ENCODE peak calls at places on chromosomes 16 and 17, in seven cellular contexts. G is CD8-positive, alpha-beta T cell; S is psoas muscle; M is uterus; K is pancreas; L is prostate gland; Q is spleen. C is an unnamed sample.

GRCh38 chr16:66858740-66859396 is 14.7 kb downstream of the CA7 start:
- DNase-seq in L (no peak), G (no peak), K (no peak), M (no peak), S (peak; percentile 85), Q (peak; percentile 52), C (peak; percentile 86)

GRCh38 chr17:1109606-1110523 is 69.9 kb downstream of the ABR start:
- DNase-seq in M (no peak), S (peak; percentile 76), G (peak; percentile 62), L (no peak), K (peak; percentile 60), Q (peak; percentile 92), C (no peak)

GRCh38 chr17:35051579-35052239 is 11.8 kb downstream of the RFFL start:
- DNase-seq in G (no peak), M (no peak), Q (no peak), K (no peak), S (no peak), L (no peak), C (peak; percentile 50)

GRCh38 chr16:66493490-66494401 is 56.2 kb downstream of the TK2 start:
- DNase-seq in S (no peak), M (no peak), Q (no peak), K (no peak), G (no peak), L (no peak), C (peak; percentile 39)

GRCh38 chr16:67882374-67883145 is 2.1 kb upstream of the NRN1L start:
- DNase-seq in Q (peak; percentile 73), S (peak; percentile 93), M (no peak), G (no peak), K (no peak), L (no peak), C (peak; percentile 70)

GRCh38 chr17:42392664-42393415 is 4.6 kb upstream of the STAT3 start:
- DNase-seq in G (no peak), M (no peak), Q (no peak), S (no peak), L (no peak), K (no peak), C (no peak)

GRCh38 chr16:70579648-70580630 is 56.3 kb downstream of the SF3B3 start:
- DNase-seq in L (no peak), M (peak; percentile 31), Q (peak; percentile 87), S (peak; percentile 78), G (no peak), K (no peak), C (no peak)

GRCh38 chr16:67092227-67092626 is 17.5 kb upstream of the PHAF1 start:
- DNase-seq in K (no peak), Q (no peak), G (no peak), M (no peak), L (no peak), S (no peak), C (no peak)

GRCh38 chr16:9055661-9056060 is 35.8 kb upstream of the HAPSTR1 start:
- DNase-seq in G (no peak), Q (no peak), S (no peak), K (no peak), L (no peak), M (no peak), C (no peak)

GRCh38 chr16:3071655-3072054 is 6.2 kb downstream of the IL32 start:
- DNase-seq in G (peak; percentile 9), Q (peak; percentile 47), S (no peak), M (no peak), K (peak; percentile 7), L (no peak), C (peak; percentile 20)

GRCh38 chr17:45734598-45734997 is 49.5 kb upstream of the CRHR1 start:
- DNase-seq in L (no peak), K (no peak), M (no peak), Q (no peak), G (no peak), S (no peak), C (no peak)

GRCh38 chr16:86444274-86445060 is 65.9 kb upstream of the FOXF1 start:
- DNase-seq in L (no peak), Q (no peak), S (no peak), K (no peak), G (no peak), M (no peak), C (no peak)

GRCh38 chr17:55356440-55357328 is 65.0 kb downstream of the MMD start:
- DNase-seq in Q (no peak), K (no peak), G (peak; percentile 63), L (peak; percentile 62), S (no peak), M (peak; percentile 57), C (peak; percentile 75)

GRCh38 chr17:2924211-2924610 is 128.0 kb downstream of the RAP1GAP2 start:
- DNase-seq in G (no peak), Q (no peak), K (no peak), S (no peak), L (no peak), M (no peak), C (no peak)

GRCh38 chr17:80005360-80006338 is 30.0 kb downstream of the TBC1D16 start:
- DNase-seq in G (peak; percentile 55), M (no peak), L (no peak), S (peak; percentile 66), K (peak; percentile 86), Q (peak; percentile 88), C (peak; percentile 66)

GRCh38 chr17:72720494-72720825 is 372.0 kb downstream of the SLC39A11 start:
- DNase-seq in S (no peak), Q (no peak), L (no peak), G (no peak), M (no peak), K (no peak), C (no peak)

GRCh38 chr17:72725432-72726068 is 366.9 kb downstream of the SLC39A11 start:
- DNase-seq in M (no peak), G (peak; percentile 32), L (peak; percentile 66), K (peak; percentile 74), S (peak; percentile 62), Q (peak; percentile 82), C (peak; percentile 59)

GRCh38 chr17:72726936-72727335 is 365.6 kb downstream of the SLC39A11 start:
- DNase-seq in Q (no peak), M (no peak), S (no peak), G (peak; percentile 39), L (no peak), K (no peak), C (no peak)

GRCh38 chr17:72719582-72720493 is 372.6 kb downstream of the SLC39A11 start:
- DNase-seq in Q (peak; percentile 76), L (no peak), M (no peak), G (peak; percentile 63), S (no peak), K (no peak), C (no peak)

GRCh38 chr17:72724375-72724774 is 368.1 kb downstream of the SLC39A11 start:
- DNase-seq in M (no peak), S (no peak), G (no peak), L (no peak), Q (no peak), K (no peak), C (no peak)
- H3K4me1 ChIP-seq in M (no peaks in the 10 kb centered on the region), S (no peaks in the 10 kb centered on the region), G (peaks cover 41% of the 10 kb centered on the region), L (no peaks in the 10 kb centered on the region), Q (peaks cover 43% of the 10 kb centered on the region), K (no peaks in the 10 kb centered on the region), C (no peaks in the 10 kb centered on the region)

GRCh38 chr16:88979616-88980015 is 2.6 kb upstream of the CBFA2T3 start:
- DNase-seq in G (no peak), S (no peak), Q (no peak), L (no peak), K (no peak), M (no peak), C (no peak)

GRCh38 chr16:88976359-88977027 is 514 bp downstream of the CBFA2T3 start:
- DNase-seq in Q (peak; percentile 88), M (no peak), K (peak; percentile 62), L (no peak), S (no peak), G (no peak), C (no peak)

GRCh38 chr16:88977028-88977844 is at the start of gene CBFA2T3:
- DNase-seq in S (peak; percentile 84), Q (peak; percentile 96), M (peak; percentile 64), K (peak; percentile 55), L (no peak), G (no peak), C (peak; percentile 84)

GRCh38 chr16:88977845-88978607 is 1.0 kb upstream of the CBFA2T3 start:
- DNase-seq in L (no peak), G (no peak), K (peak; percentile 19), M (no peak), S (no peak), Q (no peak), C (no peak)

DNA sequence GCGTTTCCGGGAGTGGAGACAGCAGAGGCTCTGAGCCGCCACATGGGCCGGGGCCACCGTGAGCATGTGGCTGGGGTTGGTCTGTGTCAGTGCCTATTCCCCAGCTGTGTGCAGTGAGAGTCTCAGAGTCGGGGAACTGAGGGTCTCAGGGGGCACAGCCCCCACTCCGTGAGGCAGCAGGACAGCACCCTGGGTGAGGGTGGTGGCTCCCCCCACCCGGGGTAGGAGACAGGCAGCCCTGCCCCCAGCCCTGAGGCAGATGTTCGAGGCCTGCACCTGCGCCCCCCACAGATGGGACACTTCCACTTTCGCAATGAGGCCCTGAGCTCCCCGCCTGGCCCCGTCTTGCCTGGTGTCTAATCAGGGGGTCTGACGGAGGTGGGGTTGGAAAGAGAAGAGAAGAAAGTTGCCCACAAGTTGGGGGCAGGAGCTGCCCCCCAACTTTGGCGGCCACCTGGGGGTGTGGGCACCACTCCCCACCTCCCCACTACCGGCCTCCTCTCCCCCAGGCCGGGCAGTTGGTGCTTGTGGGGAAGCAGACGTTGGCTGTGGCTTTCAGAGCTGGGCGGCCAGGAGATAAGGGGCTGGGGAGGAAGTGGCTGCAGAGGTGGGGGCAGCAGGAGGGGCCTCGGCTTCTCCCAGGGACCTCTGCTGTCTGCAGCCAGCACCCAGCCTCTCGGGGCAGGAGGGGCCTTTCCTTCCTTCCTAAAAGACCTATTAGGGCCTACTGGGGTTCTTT is 1.8 kb upstream of the CBFA2T3 start:
- DNase-seq in K (peak; percentile 51), M (no peak), S (no peak), Q (peak; percentile 90), G (no peak), L (no peak), C (no peak)
- H3K4me1 ChIP-seq in K (no peaks in the 10 kb centered on the region), M (no peaks in the 10 kb centered on the region), S (no peaks in the 10 kb centered on the region), Q (peaks cover 85% of the 10 kb centered on the region), G (no peaks in the 10 kb centered on the region), L (no peaks in the 10 kb centered on the region), C (no peaks in the 10 kb centered on the region)

GRCh38 chr17:64216385-64217248 is 46.4 kb downstream of the TEX2 start:
- DNase-seq in G (no peak), M (peak; percentile 46), Q (peak; percentile 76), L (no peak), K (peak; percentile 63), S (peak; percentile 71), C (peak; percentile 69)
- H3K4me1 ChIP-seq in G (peaks cover 20% of the 10 kb centered on the region), M (peaks cover 7% of the 10 kb centered on the region), Q (peaks cover 38% of the 10 kb centered on the region), L (peaks cover 11% of the 10 kb centered on the region), K (peaks cover 14% of the 10 kb centered on the region), S (peaks cover 44% of the 10 kb centered on the region), C (peaks cover 4% of the 10 kb centered on the region)

GRCh38 chr16:46887524-46887854 is 3.3 kb downstream of the GPT2 start:
- DNase-seq in Q (no peak), L (no peak), S (no peak), M (no peak), K (no peak), G (no peak), C (peak; percentile 66)
- H3K4me1 ChIP-seq in Q (peaks cover 24% of the 10 kb centered on the region), L (no peaks in the 10 kb centered on the region), S (peaks cover 36% of the 10 kb centered on the region), M (no peaks in the 10 kb centered on the region), K (no peaks in the 10 kb centered on the region), G (no peaks in the 10 kb centered on the region), C (peaks cover 48% of the 10 kb centered on the region)

GRCh38 chr17:68539536-68540469 is 27.6 kb downstream of the PRKAR1A start:
- DNase-seq in L (no peak), M (peak; percentile 51), G (no peak), S (no peak), Q (no peak), K (no peak), C (peak; percentile 55)
- H3K4me1 ChIP-seq in L (no peaks in the 10 kb centered on the region), M (no peaks in the 10 kb centered on the region), G (no peaks in the 10 kb centered on the region), S (peaks cover 16% of the 10 kb centered on the region), Q (peaks cover 21% of the 10 kb centered on the region), K (no peaks in the 10 kb centered on the region), C (peaks cover 22% of the 10 kb centered on the region)

C was measured in right lobe of liver.